ENCODE peak calls at places on chromosomes 6 and 20, in four cellular contexts. G is A549, D is tibial nerve, C is K562. P is an unnamed sample.

GRCh38 chr20:57265649-57266250 is 691 bp downstream of the BMP7 start:
- DNase-seq in G (peak), C (no peak), D (no peak), P (no peak)

GRCh38 chr6:18990313-18990978 is 603.3 kb downstream of the RNF144B start:
- DNase-seq in C (peak), D (peak), G (peak), P (peak)

GRCh38 chr6:135568366-135568765 is 70.8 kb upstream of the AHI1 start:
- DNase-seq in C (no peak), G (no peak), D (peak), P (peak)

GRCh38 chr6:31558631-31559500 is 11.5 kb downstream of the NFKBIL1 start:
- DNase-seq in G (no peak), D (peak), C (peak), P (peak)

GRCh38 chr20:46084805-46085792 is 4.7 kb downstream of the NCOA5 start:
- DNase-seq in D (peak), C (no peak), G (peak), P (peak)

GRCh38 chr6:24257282-24257681 is 100.6 kb downstream of the DCDC2 start:
- DNase-seq in C (no peak), D (no peak), G (peak), P (no peak)

GRCh38 chr6:165834613-165835259 is 171.7 kb upstream of the PDE10A start:
- DNase-seq in C (no peak), G (peak), D (no peak), P (peak)

GRCh38 chr20:62358171-62358719 is 8.9 kb downstream of the LAMA5 start:
- DNase-seq in C (peak), G (peak), D (no peak), P (no peak)

GRCh38 chr6:108071736-108072276 is 2.7 kb downstream of the OSTM1 start:
- DNase-seq in G (no peak), D (no peak), C (no peak), P (no peak)

GRCh38 chr6:87586371-87587077 is 3.3 kb downstream of the RARS2 start:
- DNase-seq in C (no peak), D (no peak), G (no peak), P (no peak)

GRCh38 chr6:44010411-44011349 is 116.6 kb downstream of the MRPL14 start:
- DNase-seq in D (no peak), G (no peak), C (no peak), P (no peak)

GRCh38 chr20:49762940-49763766 is 49.5 kb upstream of the B4GALT5 start:
- DNase-seq in C (peak), D (no peak), G (no peak), P (no peak)

GRCh38 chr20:35929301-35929700 is 25.0 kb downstream of the SCAND1 start:
- DNase-seq in C (no peak), D (no peak), G (no peak), P (no peak)

GRCh38 chr6:106134087-106134770 is 48.1 kb downstream of the PRDM1 start:
- DNase-seq in C (no peak), D (no peak), G (no peak), P (peak)

GRCh38 chr6:122838060-122838780 is 49.2 kb downstream of the SMPDL3A start:
- DNase-seq in G (peak), C (no peak), D (no peak), P (no peak)

GRCh38 chr6:31834367-31834703 is 6.8 kb downstream of the HSPA1B start:
- DNase-seq in D (peak), G (peak), C (peak), P (peak)

GRCh38 chr6:138957484-138957883 is 30.6 kb downstream of the REPS1 start:
- DNase-seq in G (no peak), C (no peak), D (no peak), P (no peak)

GRCh38 chr20:17431621-17432364 is 99.4 kb downstream of the BFSP1 start:
- DNase-seq in C (peak), D (peak), G (peak), P (peak)

GRCh38 chr20:13422637-13423036 is 201.6 kb downstream of the ISM1 start:
- DNase-seq in D (no peak), G (peak), C (no peak), P (no peak)

GRCh38 chr20:2285193-2285592 is 10.6 kb upstream of the TGM3 start:
- DNase-seq in G (no peak), D (no peak), C (no peak), P (no peak)

GRCh38 chr6:19332806-19333460 is 504.2 kb upstream of the ID4 start:
- DNase-seq in G (no peak), D (no peak), C (no peak), P (no peak)

GRCh38 chr20:49340161-49340966 is 62.5 kb upstream of the ZNFX1 start:
- DNase-seq in D (no peak), G (no peak), C (no peak), P (no peak)

GRCh38 chr6:158063736-158064135 is 82.1 kb downstream of the SYNJ2 start:
- DNase-seq in G (no peak), C (no peak), D (no peak), P (no peak)

GRCh38 chr6:127517698-127518097 is 1.4 kb downstream of the MTCL3 start:
- DNase-seq in G (no peak), C (no peak), D (no peak), P (no peak)

GRCh38 chr6:3841066-3841454 is 8.1 kb upstream of the FAM50B start:
- DNase-seq in D (no peak), C (no peak), G (no peak), P (no peak)

GRCh38 chr6:164408868-164409267 is 900.5 kb downstream of the C6orf118 start:
- DNase-seq in D (no peak), G (no peak), C (no peak), P (no peak)

GRCh38 chr6:28977351-28978136 is 27.6 kb downstream of the ZNF311 start:
- DNase-seq in C (no peak), G (no peak), D (no peak), P (no peak)

GRCh38 chr6:157756708-157757429 is 66.2 kb upstream of the SNX9 start:
- DNase-seq in G (peak), D (peak), C (peak), P (peak)

GRCh38 chr20:31523361-31524283 is 9.4 kb downstream of the HM13 start:
- DNase-seq in C (no peak), G (no peak), D (peak), P (no peak)

GRCh38 chr6:44636576-44637248 is 249.2 kb downstream of the CDC5L start:
- DNase-seq in C (no peak), D (no peak), G (no peak), P (no peak)

GRCh38 chr20:19995220-19995863 is 21.8 kb upstream of the NAA20 start:
- DNase-seq in D (no peak), G (peak), C (peak), P (no peak)
- H3K27ac ChIP-seq in D (peak), G (peak), C (no peak), P (peak)

DNA sequence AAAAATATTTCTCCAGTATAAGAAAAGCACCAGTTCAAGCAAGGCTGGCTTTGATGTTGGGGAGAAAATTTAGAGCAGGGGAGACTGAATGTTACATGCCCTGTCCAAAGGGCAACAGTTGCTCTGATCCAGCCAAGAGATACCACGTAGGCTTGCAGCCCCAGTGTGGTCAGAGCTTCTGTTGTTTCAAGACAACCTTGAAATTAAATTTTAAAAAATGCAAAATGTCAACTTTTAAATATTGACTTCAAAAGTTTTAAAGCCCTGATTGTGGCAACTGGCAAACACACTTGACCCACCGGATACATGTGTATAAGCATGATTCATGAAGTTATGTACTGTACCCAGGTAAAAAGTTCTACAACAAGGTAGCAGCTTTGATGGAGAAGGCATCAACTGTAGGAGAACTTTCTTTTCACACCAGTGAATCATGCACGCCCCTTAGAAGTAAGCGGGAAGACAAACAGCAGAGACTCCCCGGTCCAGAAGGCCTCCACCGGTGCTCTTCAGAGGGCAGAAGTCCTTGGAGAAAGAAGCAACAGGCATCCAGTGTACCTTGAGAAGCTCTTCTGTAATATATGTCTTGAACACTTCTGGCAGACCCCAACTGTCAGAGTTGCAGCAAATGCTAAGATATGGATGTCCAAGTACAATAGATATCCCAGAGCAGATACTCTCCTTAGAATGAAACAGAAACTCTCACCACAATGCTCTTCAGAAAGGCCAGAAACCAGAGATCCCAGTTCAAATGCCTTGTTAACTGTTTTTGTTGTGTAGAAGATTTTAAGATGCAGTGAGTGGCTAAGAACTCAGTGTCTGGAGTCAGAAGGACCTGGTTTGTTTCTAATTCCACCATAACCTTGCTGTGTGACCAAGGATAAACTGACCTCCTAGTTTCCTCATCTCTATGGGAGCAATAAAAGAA is 115.4 kb downstream of the BCAS1 start:
- DNase-seq in D (no peak), G (no peak), C (no peak), P (no peak)
- TF ChIP-seq EP300 in D (no peak), G (no peak), C (no peak), P (no peak)

GRCh38 chr6:81752084-81752968 is at the start of gene TENT5A:
- DNase-seq in G (peak), C (peak), D (peak), P (peak)
- TF ChIP-seq POLR2A in G (peak), C (peak), D (peak), P (peak)

GRCh38 chr6:148701393-148701774 is 45.4 kb upstream of the UST start:
- DNase-seq in G (no peak), D (no peak), C (no peak), P (no peak)

GRCh38 chr6:148697895-148698440 is 48.9 kb upstream of the UST start:
- DNase-seq in C (no peak), G (no peak), D (no peak), P (no peak)

GRCh38 chr6:148698671-148699180 is 48.1 kb upstream of the UST start:
- DNase-seq in C (no peak), D (no peak), G (no peak), P (no peak)

GRCh38 chr6:148700713-148701392 is 46.0 kb upstream of the UST start:
- DNase-seq in C (no peak), D (no peak), G (no peak), P (peak)

GRCh38 chr6:148700047-148700712 is 46.6 kb upstream of the UST start:
- DNase-seq in G (no peak), C (no peak), D (no peak), P (no peak)
- H3K27ac ChIP-seq in G (no peak), C (no peak), D (peak), P (peak)

DNA sequence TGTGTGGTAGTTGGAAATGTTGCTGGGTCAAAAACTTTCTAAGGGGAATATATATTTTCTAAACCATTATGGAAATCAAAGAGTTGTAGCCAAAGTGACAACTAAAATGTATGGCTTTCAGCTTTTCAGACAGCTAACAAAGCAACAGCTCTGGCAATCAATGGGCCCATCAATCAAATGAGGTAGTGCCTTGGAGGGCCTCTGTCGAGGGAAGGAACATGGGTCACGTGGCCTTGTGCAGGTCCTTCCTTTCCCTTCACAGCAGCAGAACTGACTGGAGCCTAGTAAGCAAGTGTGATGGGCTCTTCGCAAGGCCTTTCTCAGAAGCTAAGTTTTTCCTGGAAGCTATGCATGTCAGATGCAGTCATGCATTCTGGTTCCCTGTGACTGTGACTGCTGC is 17.9 kb downstream of the FAXC start:
- DNase-seq in C (no peak), D (no peak), G (no peak), P (no peak)
- TF ChIP-seq EP300 in C (no peak), D (no peak), G (no peak), P (no peak)

DNA sequence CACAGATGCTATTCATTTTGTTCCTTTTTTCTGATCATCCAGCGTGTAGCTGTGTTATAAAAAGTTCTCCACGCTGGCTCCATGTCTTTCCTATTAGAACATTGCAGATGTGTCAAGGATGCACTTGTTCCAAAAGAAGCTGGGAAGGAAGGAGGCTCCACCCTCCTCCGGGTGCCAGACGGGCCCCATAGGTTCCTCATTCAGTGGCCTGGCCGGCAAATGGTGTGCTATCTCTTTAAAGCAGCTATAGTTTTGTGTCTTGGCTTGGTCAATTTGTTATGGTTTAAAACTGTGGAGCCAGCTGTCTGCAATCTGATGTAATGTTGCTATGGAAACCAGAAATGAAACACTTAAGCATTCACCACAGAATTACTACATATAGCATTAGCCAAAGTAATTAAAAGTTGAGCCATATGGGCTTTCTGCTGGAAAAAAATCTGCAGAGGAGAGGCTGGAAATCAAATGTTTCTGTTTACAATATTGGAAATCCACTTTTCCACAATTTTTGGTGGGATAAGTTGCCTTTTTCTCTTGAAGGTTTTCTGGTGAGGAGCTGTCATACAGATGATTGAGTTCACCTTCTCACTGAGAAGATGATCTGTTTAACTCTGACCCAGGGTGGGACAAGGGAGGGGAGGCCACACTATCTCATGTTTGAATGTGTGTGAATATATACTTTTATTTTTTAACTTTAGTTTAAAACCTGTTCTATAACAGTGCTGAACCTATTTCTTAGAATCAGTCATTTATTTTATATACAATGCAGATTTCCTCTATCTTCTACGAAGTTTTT is 167.3 kb downstream of the SASH1 start:
- DNase-seq in G (peak), D (peak), C (no peak), P (peak)
- TF ChIP-seq POLR2A in G (no peak), D (peak), C (no peak), P (peak)

DNA sequence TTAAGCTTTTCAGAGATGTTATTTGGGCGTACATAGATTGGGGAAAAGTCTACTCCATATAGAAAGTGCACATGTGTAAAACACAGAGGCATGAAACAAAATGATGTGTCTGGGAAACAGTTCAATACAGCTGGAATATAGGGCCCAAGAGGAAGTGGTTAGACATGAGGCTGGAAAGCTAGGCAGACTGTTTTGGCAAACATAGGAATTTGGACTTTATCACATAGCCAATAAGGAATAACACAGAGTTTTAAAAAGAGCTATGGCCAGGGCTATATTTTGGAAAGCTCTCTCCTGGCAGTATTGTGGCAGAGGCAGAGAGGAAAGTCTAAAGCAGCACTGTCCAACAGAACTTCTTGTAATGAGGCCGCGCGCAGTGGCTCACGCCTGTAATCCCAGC is 2.5 kb upstream of the BRD2 start:
- DNase-seq in G (no peak), C (no peak), D (no peak), P (no peak)
- H3K27ac ChIP-seq in G (no peak), C (no peak), D (peak), P (peak)

DNA sequence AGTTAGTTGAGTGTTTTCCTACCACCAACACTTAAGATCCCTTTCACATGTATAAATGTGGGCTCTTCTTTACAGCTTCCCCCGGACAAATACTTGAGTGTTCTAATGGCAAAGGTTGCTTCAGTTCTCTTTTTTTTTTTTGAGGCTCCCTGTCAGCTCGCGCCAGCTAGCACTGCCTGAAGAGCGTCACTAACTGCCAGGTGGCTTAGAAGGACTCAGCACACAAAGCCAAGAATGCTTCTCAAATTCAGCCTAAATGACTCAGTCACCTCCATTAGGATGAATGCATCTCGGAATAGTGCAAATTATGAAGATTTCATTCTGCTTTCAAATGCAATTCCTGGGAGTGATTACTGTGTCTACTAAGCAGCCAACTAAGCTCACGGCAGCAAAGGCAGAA is 150.7 kb upstream of the BTBD3 start:
- DNase-seq in D (no peak), C (no peak), G (no peak), P (no peak)
- TF ChIP-seq EP300 in D (no peak), C (no peak), G (no peak), P (no peak)

DNA sequence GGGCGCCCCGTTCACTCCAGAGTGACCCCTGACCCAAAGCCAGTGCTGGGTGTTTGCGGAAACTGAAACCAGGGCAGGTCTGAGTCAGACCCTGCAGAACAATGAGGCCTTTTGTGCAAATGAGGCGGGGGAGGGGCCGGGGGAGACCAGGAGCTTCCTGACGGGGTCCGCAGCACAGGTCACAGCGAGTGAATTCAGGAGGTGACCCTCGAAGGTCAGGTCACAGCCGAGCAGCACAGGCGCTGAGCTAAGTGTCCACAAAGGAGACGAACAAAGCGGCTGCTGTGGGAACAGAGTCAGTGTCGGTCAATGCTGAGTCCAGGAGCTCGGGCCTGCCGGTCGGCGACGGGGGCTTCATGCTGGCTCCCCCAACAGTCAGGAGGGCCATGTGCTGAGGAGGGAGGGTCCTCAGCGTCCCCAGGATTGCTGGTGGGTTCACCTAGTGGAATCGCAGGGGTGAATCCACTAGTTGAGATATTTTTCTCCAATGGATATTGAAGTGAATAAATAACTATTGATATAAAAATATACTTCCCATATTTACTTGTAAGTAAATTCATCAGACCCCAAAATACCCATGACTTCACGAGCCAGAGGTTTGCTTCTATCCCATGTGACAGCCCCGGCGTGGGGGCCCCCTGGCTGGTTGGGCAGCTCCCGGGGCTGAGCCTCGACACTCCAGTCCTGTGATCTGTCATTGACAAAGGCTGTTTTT is 188.4 kb upstream of the SULF2 start:
- DNase-seq in C (no peak), G (no peak), D (no peak), P (no peak)
- TF ChIP-seq POLR2A in C (no peak), G (no peak), D (no peak), P (no peak)

GRCh38 chr20:44405246-44405645 is 49.7 kb downstream of the HNF4A start:
- DNase-seq in C (no peak), D (no peak), G (no peak), P (no peak)
- H3K27ac ChIP-seq in C (no peak), D (no peak), G (no peak), P (peak)

P was measured in transverse colon.